ENCODE peak calls at places on chromosomes 6 and 20, in six cellular contexts. F is HT1080, P is cardiac muscle cell, Q is GOT3, I is AG10803, R is mesothelial cell of epicardium. X is an unnamed sample.

GRCh38 chr6:104600659-104600971 is 259.1 kb downstream of the HACE1 start:
- DNase-seq in F (no peak), P (no peak), Q (no peak), I (no peak), R (no peak), X (no peak)

GRCh38 chr6:89623749-89624148 is 14.8 kb downstream of the LYRM2 start:
- DNase-seq in F (no peak), P (no peak), Q (no peak), I (no peak), R (no peak), X (peak)

GRCh38 chr20:35539756-35540212 is 2.1 kb upstream of the ERGIC3 start:
- DNase-seq in F (no peak), P (peak), Q (no peak), I (no peak), R (peak), X (peak)

GRCh38 chr6:166825553-166826145 is 130.7 kb downstream of the RNASET2 start:
- DNase-seq in F (peak), P (peak), Q (no peak), I (peak), R (no peak), X (no peak)

GRCh38 chr20:56465997-56466396 is 2.4 kb upstream of the RTF2 start:
- DNase-seq in F (no peak), P (no peak), Q (no peak), I (no peak), R (no peak), X (no peak)

GRCh38 chr20:20713244-20713765 is 861 bp upstream of the RALGAPA2 start:
- DNase-seq in F (no peak), P (no peak), Q (no peak), I (no peak), R (no peak), X (no peak)

GRCh38 chr6:1285589-1286340 is 26.1 kb upstream of the FOXQ1 start:
- DNase-seq in F (peak), P (peak), Q (no peak), I (peak), R (no peak), X (no peak)

GRCh38 chr20:50932016-50932338 is 740 bp upstream of the ADNP start:
- DNase-seq in F (no peak), P (no peak), Q (no peak), I (no peak), R (no peak), X (no peak)

GRCh38 chr20:13684566-13685222 is 46.0 kb upstream of the TASP1 start:
- DNase-seq in F (peak), P (no peak), Q (no peak), I (peak), R (no peak), X (no peak)

GRCh38 chr20:37911262-37911661 is 8.3 kb downstream of the VSTM2L start:
- DNase-seq in F (no peak), P (no peak), Q (no peak), I (no peak), R (no peak), X (no peak)

GRCh38 chr20:35615667-35616464 is at the start of gene SPAG4:
- DNase-seq in F (no peak), P (peak), Q (peak), I (no peak), R (peak), X (peak)

GRCh38 chr6:169363590-169363989 is 109.9 kb upstream of the THBS2 start:
- DNase-seq in F (no peak), P (no peak), Q (no peak), I (peak), R (no peak), X (no peak)

GRCh38 chr6:56915832-56916231 is 39.1 kb upstream of the BEND6 start:
- DNase-seq in F (no peak), P (no peak), Q (no peak), I (no peak), R (no peak), X (no peak)